ENCODE peak calls at places on chromosomes 1 and 21, in eight cellular contexts. One of them, this sample, is unnamed.
A peak's percentile ranks its signal among the peaks of the same experiment; 100 is the strongest.

GRCh38 chr1:200290010-200290685 is 119.7 kb downstream of the ZNF281 start:
- DNase-seq in mucosa of descending colon: no peak
- DNase-seq in sigmoid colon: no peak
- DNase-seq in IMR-90: no peak
- DNase-seq in upper lobe of right lung: no peak
- DNase-seq in left ventricle myocardium inferior: no peak
- DNase-seq in prostate gland: no peak
- DNase-seq in psoas muscle: no peak
- DNase-seq in this sample: no peak

GRCh38 chr1:8193840-8194406 is 124.0 kb upstream of the SLC45A1 start:
- DNase-seq in mucosa of descending colon: no peak
- DNase-seq in prostate gland: no peak
- DNase-seq in psoas muscle: no peak
- DNase-seq in left ventricle myocardium inferior: no peak
- DNase-seq in IMR-90: no peak
- DNase-seq in sigmoid colon: no peak
- DNase-seq in upper lobe of right lung: no peak
- DNase-seq in this sample: no peak

GRCh38 chr21:25837545-25838263 is 102.9 kb downstream of the GABPA start:
- DNase-seq in sigmoid colon: no peak
- DNase-seq in psoas muscle: no peak
- DNase-seq in left ventricle myocardium inferior: no peak
- DNase-seq in upper lobe of right lung: no peak
- DNase-seq in prostate gland: no peak
- DNase-seq in mucosa of descending colon: no peak
- DNase-seq in IMR-90: peak; percentile 89
- DNase-seq in this sample: no peak

GRCh38 chr1:20180221-20181207 is 5.4 kb upstream of the UBXN10 start:
- DNase-seq in prostate gland: no peak
- DNase-seq in IMR-90: no peak
- DNase-seq in sigmoid colon: no peak
- DNase-seq in mucosa of descending colon: no peak
- DNase-seq in psoas muscle: no peak
- DNase-seq in left ventricle myocardium inferior: no peak
- DNase-seq in upper lobe of right lung: no peak
- DNase-seq in this sample: no peak

GRCh38 chr1:230464618-230465017 is 38.5 kb upstream of the PGBD5 start:
- DNase-seq in mucosa of descending colon: no peak
- DNase-seq in sigmoid colon: no peak
- DNase-seq in IMR-90: no peak
- DNase-seq in upper lobe of right lung: no peak
- DNase-seq in prostate gland: no peak
- DNase-seq in left ventricle myocardium inferior: no peak
- DNase-seq in psoas muscle: no peak
- DNase-seq in this sample: no peak

GRCh38 chr1:205313681-205314308 is 7.8 kb downstream of the NUAK2 start:
- DNase-seq in upper lobe of right lung: peak; percentile 74
- DNase-seq in psoas muscle: peak; percentile 71
- DNase-seq in prostate gland: peak; percentile 35
- DNase-seq in sigmoid colon: no peak
- DNase-seq in left ventricle myocardium inferior: peak; percentile 48
- DNase-seq in mucosa of descending colon: peak; percentile 75
- DNase-seq in IMR-90: peak; percentile 86
- DNase-seq in this sample: no peak

GRCh38 chr1:225613006-225613405 is 39.9 kb downstream of the ENAH start:
- DNase-seq in upper lobe of right lung: no peak
- DNase-seq in prostate gland: no peak
- DNase-seq in psoas muscle: no peak
- DNase-seq in sigmoid colon: no peak
- DNase-seq in IMR-90: no peak
- DNase-seq in mucosa of descending colon: no peak
- DNase-seq in left ventricle myocardium inferior: no peak
- DNase-seq in this sample: no peak

GRCh38 chr1:54287176-54287650 is 87.2 kb downstream of the MRPL37 start:
- DNase-seq in upper lobe of right lung: peak; percentile 80
- DNase-seq in IMR-90: peak; percentile 55
- DNase-seq in psoas muscle: peak; percentile 91
- DNase-seq in prostate gland: peak; percentile 87
- DNase-seq in mucosa of descending colon: peak; percentile 91
- DNase-seq in left ventricle myocardium inferior: peak; percentile 65
- DNase-seq in sigmoid colon: peak; percentile 93
- DNase-seq in this sample: peak; percentile 58

GRCh38 chr21:37560385-37560784 is 193.8 kb downstream of the DYRK1A start:
- DNase-seq in prostate gland: no peak
- DNase-seq in IMR-90: no peak
- DNase-seq in mucosa of descending colon: no peak
- DNase-seq in upper lobe of right lung: no peak
- DNase-seq in sigmoid colon: no peak
- DNase-seq in left ventricle myocardium inferior: peak; percentile 55
- DNase-seq in psoas muscle: no peak
- DNase-seq in this sample: no peak

GRCh38 chr1:40708750-40709099 is 17.2 kb downstream of the NFYC start:
- DNase-seq in mucosa of descending colon: no peak
- DNase-seq in sigmoid colon: no peak
- DNase-seq in psoas muscle: no peak
- DNase-seq in prostate gland: no peak
- DNase-seq in upper lobe of right lung: no peak
- DNase-seq in left ventricle myocardium inferior: no peak
- DNase-seq in IMR-90: peak; percentile 91
- DNase-seq in this sample: no peak

GRCh38 chr1:22509815-22510214 is 53.5 kb upstream of the EPHA8 start:
- DNase-seq in prostate gland: no peak
- DNase-seq in psoas muscle: no peak
- DNase-seq in sigmoid colon: no peak
- DNase-seq in left ventricle myocardium inferior: no peak
- DNase-seq in upper lobe of right lung: no peak
- DNase-seq in IMR-90: no peak
- DNase-seq in mucosa of descending colon: no peak
- DNase-seq in this sample: no peak

GRCh38 chr1:175808573-175808972 is 65.2 kb upstream of the TNR start:
- DNase-seq in upper lobe of right lung: no peak
- DNase-seq in mucosa of descending colon: no peak
- DNase-seq in prostate gland: no peak
- DNase-seq in sigmoid colon: no peak
- DNase-seq in psoas muscle: no peak
- DNase-seq in left ventricle myocardium inferior: no peak
- DNase-seq in IMR-90: no peak
- DNase-seq in this sample: no peak

GRCh38 chr1:248818505-248819374 is 7.0 kb downstream of the SH3BP5L start:
- DNase-seq in left ventricle myocardium inferior: no peak
- DNase-seq in psoas muscle: no peak
- DNase-seq in sigmoid colon: no peak
- DNase-seq in upper lobe of right lung: no peak
- DNase-seq in mucosa of descending colon: no peak
- DNase-seq in prostate gland: no peak
- DNase-seq in IMR-90: no peak
- DNase-seq in this sample: no peak

GRCh38 chr21:14846619-14847018 is 218.2 kb downstream of the NRIP1 start:
- DNase-seq in left ventricle myocardium inferior: no peak
- DNase-seq in prostate gland: no peak
- DNase-seq in mucosa of descending colon: no peak
- DNase-seq in psoas muscle: no peak
- DNase-seq in sigmoid colon: no peak
- DNase-seq in upper lobe of right lung: no peak
- DNase-seq in IMR-90: no peak
- DNase-seq in this sample: no peak

GRCh38 chr1:2074316-2074855 is 24.2 kb downstream of the PRKCZ start:
- DNase-seq in psoas muscle: no peak
- DNase-seq in sigmoid colon: no peak
- DNase-seq in IMR-90: no peak
- DNase-seq in upper lobe of right lung: no peak
- DNase-seq in mucosa of descending colon: no peak
- DNase-seq in prostate gland: no peak
- DNase-seq in left ventricle myocardium inferior: no peak
- DNase-seq in this sample: no peak

GRCh38 chr1:235858784-235859183 is 7.9 kb downstream of the LYST start:
- DNase-seq in upper lobe of right lung: no peak
- DNase-seq in prostate gland: no peak
- DNase-seq in left ventricle myocardium inferior: no peak
- DNase-seq in IMR-90: no peak
- DNase-seq in mucosa of descending colon: no peak
- DNase-seq in psoas muscle: no peak
- DNase-seq in sigmoid colon: no peak
- DNase-seq in this sample: no peak

GRCh38 chr1:53241828-53242227 is 3.5 kb upstream of the MAGOH start:
- DNase-seq in upper lobe of right lung: no peak
- DNase-seq in mucosa of descending colon: no peak
- DNase-seq in prostate gland: no peak
- DNase-seq in sigmoid colon: no peak
- DNase-seq in left ventricle myocardium inferior: no peak
- DNase-seq in psoas muscle: no peak
- DNase-seq in IMR-90: no peak
- DNase-seq in this sample: no peak

GRCh38 chr1:99004270-99005141 is at the start of gene PLPPR5:
- DNase-seq in psoas muscle: peak; percentile 46
- DNase-seq in IMR-90: peak; percentile 19
- DNase-seq in sigmoid colon: no peak
- DNase-seq in left ventricle myocardium inferior: no peak
- DNase-seq in prostate gland: no peak
- DNase-seq in upper lobe of right lung: peak; percentile 59
- DNase-seq in mucosa of descending colon: peak; percentile 37
- DNase-seq in this sample: no peak

GRCh38 chr1:175045097-175045496 is 21.9 kb upstream of the MRPS14 start:
- DNase-seq in mucosa of descending colon: no peak
- DNase-seq in upper lobe of right lung: no peak
- DNase-seq in left ventricle myocardium inferior: no peak
- DNase-seq in prostate gland: no peak
- DNase-seq in psoas muscle: no peak
- DNase-seq in sigmoid colon: no peak
- DNase-seq in IMR-90: no peak
- DNase-seq in this sample: no peak

GRCh38 chr1:172674831-172675613 is 16.1 kb downstream of the FASLG start:
- DNase-seq in upper lobe of right lung: no peak
- DNase-seq in left ventricle myocardium inferior: no peak
- DNase-seq in mucosa of descending colon: no peak
- DNase-seq in psoas muscle: no peak
- DNase-seq in IMR-90: no peak
- DNase-seq in prostate gland: no peak
- DNase-seq in sigmoid colon: no peak
- DNase-seq in this sample: no peak

GRCh38 chr1:21241761-21242581 is 48.3 kb downstream of the ECE1 start:
- DNase-seq in upper lobe of right lung: no peak
- DNase-seq in left ventricle myocardium inferior: no peak
- DNase-seq in prostate gland: no peak
- DNase-seq in psoas muscle: no peak
- DNase-seq in mucosa of descending colon: no peak
- DNase-seq in sigmoid colon: no peak
- DNase-seq in IMR-90: peak; percentile 48
- DNase-seq in this sample: no peak
- H3K4me3 ChIP-seq in upper lobe of right lung: no peak overlapping the region
- H3K4me3 ChIP-seq in left ventricle myocardium inferior: no peak overlapping the region
- H3K4me3 ChIP-seq in prostate gland: no peak overlapping the region
- H3K4me3 ChIP-seq in psoas muscle: no peak overlapping the region
- H3K4me3 ChIP-seq in mucosa of descending colon: no peak overlapping the region
- H3K4me3 ChIP-seq in sigmoid colon: no peak overlapping the region
- H3K4me3 ChIP-seq in IMR-90: no peak overlapping the region
- H3K4me3 ChIP-seq in this sample: no peak overlapping the region

DNA sequence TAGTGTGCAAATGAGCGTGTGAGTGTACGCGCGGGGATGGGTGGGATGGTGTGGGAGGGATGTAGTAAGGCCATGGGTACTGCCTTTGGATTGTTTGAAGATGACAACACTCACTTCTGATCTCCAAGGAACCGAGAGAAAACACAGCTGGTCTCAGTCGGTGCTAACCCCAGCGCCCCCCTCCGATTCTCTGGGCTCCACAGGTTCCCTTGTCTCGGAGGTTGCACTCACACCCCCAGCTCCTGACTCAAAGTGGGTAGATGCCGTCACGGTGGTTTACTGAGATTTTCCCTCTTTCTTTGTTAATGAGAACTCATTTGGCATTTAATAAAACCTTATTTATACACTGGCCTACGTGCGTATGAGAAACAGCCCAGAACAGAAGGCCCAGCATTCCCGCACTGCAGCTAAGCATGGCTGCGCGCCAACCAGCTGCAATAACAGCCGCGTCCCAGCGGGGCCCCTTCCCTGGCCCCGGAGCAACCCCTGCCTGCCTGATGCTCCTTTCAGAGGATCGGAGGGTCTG is 25.8 kb downstream of the ABCA4 start:
- DNase-seq in left ventricle myocardium inferior: peak; percentile 90
- DNase-seq in prostate gland: peak; percentile 29
- DNase-seq in upper lobe of right lung: no peak
- DNase-seq in mucosa of descending colon: peak; percentile 76
- DNase-seq in sigmoid colon: peak; percentile 92
- DNase-seq in psoas muscle: peak; percentile 91
- DNase-seq in IMR-90: peak; percentile 95
- DNase-seq in this sample: peak; percentile 72
- H3K4me1 ChIP-seq in left ventricle myocardium inferior: peaks cover 80% of the 10 kb centered on the region
- H3K4me1 ChIP-seq in prostate gland: peaks cover 7% of the 10 kb centered on the region
- H3K4me1 ChIP-seq in upper lobe of right lung: peaks cover 47% of the 10 kb centered on the region
- H3K4me1 ChIP-seq in mucosa of descending colon: peaks cover 5% of the 10 kb centered on the region
- H3K4me1 ChIP-seq in sigmoid colon: peaks cover 52% of the 10 kb centered on the region
- H3K4me1 ChIP-seq in psoas muscle: peaks cover 38% of the 10 kb centered on the region
- H3K4me1 ChIP-seq in IMR-90: peaks cover 31% of the 10 kb centered on the region
- H3K4me1 ChIP-seq in this sample: peaks cover 59% of the 10 kb centered on the region

GRCh38 chr1:222933273-222933672 is 118.4 kb downstream of the DISP1 start:
- DNase-seq in mucosa of descending colon: no peak
- DNase-seq in psoas muscle: no peak
- DNase-seq in sigmoid colon: no peak
- DNase-seq in upper lobe of right lung: no peak
- DNase-seq in prostate gland: no peak
- DNase-seq in left ventricle myocardium inferior: no peak
- DNase-seq in IMR-90: no peak
- DNase-seq in this sample: no peak
- H3K36me3 ChIP-seq in mucosa of descending colon: no peaks in the 10 kb centered on the region
- H3K36me3 ChIP-seq in psoas muscle: no peaks in the 10 kb centered on the region
- H3K36me3 ChIP-seq in sigmoid colon: no peaks in the 10 kb centered on the region
- H3K36me3 ChIP-seq in upper lobe of right lung: no peaks in the 10 kb centered on the region
- H3K36me3 ChIP-seq in prostate gland: no peaks in the 10 kb centered on the region
- H3K36me3 ChIP-seq in left ventricle myocardium inferior: no peaks in the 10 kb centered on the region
- H3K36me3 ChIP-seq in IMR-90: no peaks in the 10 kb centered on the region
- H3K36me3 ChIP-seq in this sample: no peaks in the 10 kb centered on the region

DNA sequence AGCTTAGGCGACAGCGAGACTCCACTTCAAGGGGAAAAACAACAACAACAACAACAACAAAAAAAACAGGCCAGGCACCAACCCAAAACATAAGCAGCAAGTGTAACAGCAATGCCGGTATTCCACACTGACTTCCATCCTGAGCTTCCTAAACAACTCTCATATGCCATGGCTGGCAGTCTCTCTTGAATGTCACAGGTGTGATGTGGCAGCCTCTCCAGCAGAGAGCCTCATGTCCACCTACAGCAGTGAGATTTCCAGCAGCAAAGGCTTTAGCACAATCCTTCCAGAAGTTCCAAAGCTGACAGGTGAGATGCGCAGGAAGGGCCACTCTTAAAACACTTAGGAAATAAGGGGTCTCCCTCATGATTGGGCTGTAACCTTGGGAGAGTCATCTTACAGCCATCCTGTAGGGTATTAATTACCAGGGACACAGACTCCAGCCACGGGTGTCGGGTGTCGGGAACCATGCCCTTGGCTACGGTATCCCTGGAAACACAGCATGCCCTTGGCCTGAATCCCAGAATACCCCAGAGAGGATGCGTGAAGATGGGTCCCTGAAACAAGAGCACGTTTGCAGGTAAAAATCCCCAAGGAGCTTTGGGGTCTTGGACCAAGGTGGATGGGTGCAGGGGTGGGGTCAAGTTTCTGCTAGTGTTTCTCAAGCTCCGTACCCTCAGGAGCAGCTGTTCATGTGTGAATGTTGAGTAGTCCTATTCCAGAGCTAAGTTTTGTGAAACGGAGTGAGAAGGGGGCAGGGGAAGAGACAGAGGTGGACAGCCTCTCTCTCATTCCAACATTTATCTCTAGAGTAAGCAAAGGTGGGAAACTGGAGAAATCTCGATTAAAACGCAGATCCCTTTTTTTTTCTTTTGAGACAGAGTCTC is 31.4 kb downstream of the CLSTN1 start:
- DNase-seq in upper lobe of right lung: no peak
- DNase-seq in prostate gland: no peak
- DNase-seq in psoas muscle: peak; percentile 73
- DNase-seq in IMR-90: peak; percentile 36
- DNase-seq in left ventricle myocardium inferior: no peak
- DNase-seq in mucosa of descending colon: no peak
- DNase-seq in sigmoid colon: peak; percentile 49
- DNase-seq in this sample: peak; percentile 74
- H3K4me3 ChIP-seq in upper lobe of right lung: no peak overlapping the region
- H3K4me3 ChIP-seq in prostate gland: no peak overlapping the region
- H3K4me3 ChIP-seq in psoas muscle: peak overlapping the region; percentile 5
- H3K4me3 ChIP-seq in IMR-90: no peak overlapping the region
- H3K4me3 ChIP-seq in left ventricle myocardium inferior: no peak overlapping the region
- H3K4me3 ChIP-seq in mucosa of descending colon: no peak overlapping the region
- H3K4me3 ChIP-seq in sigmoid colon: no peak overlapping the region
- H3K4me3 ChIP-seq in this sample: peak overlapping the region; percentile 10

This sample was measured in gastrocnemius medialis.